ENCODE peak calls at places on chromosomes 5 and 9, in four cellular contexts. I is NCI-H1092; B is activated CD4-positive, alpha-beta T cell treated with anti-CD3 and anti-CD28 coated beads, Interleukin-2, amount 50 U/mL, for 48 hours; M is brain microvascular endothelial cell. W is an unnamed sample.

GRCh38 chr5:54663876-54664275 is 146.3 kb downstream of the SNX18 start:
- DNase-seq in I (no peak), B (no peak), M (peak), W (no peak)

GRCh38 chr5:73985145-73985544 is 359.1 kb downstream of the ARHGEF28 start:
- DNase-seq in I (peak), B (no peak), M (peak), W (no peak)

GRCh38 chr5:107456281-107456715 is 214.4 kb downstream of the EFNA5 start:
- DNase-seq in I (no peak), B (no peak), M (no peak), W (no peak)

GRCh38 chr5:128475693-128476092 is 62.4 kb downstream of the FBN2 start:
- DNase-seq in I (no peak), B (no peak), M (no peak), W (no peak)

GRCh38 chr5:72244862-72245371 is 75.1 kb downstream of the MRPS27 start:
- DNase-seq in I (no peak), B (no peak), M (peak), W (peak)

GRCh38 chr9:104927912-104928740 is at the start of gene ABCA1:
- DNase-seq in I (peak), B (peak), M (peak), W (peak)

GRCh38 chr5:135944967-135945560 is 9.7 kb downstream of the LECT2 start:
- DNase-seq in I (peak), B (peak), M (peak), W (peak)

GRCh38 chr9:108551030-108551964 is 304.5 kb downstream of the ACTL7B start:
- DNase-seq in I (no peak), B (no peak), M (peak), W (no peak)

GRCh38 chr5:54522080-54522479 is 4.5 kb downstream of the SNX18 start:
- DNase-seq in I (no peak), B (no peak), M (no peak), W (no peak)

GRCh38 chr5:1181451-1182359 is 19.7 kb upstream of the SLC6A19 start:
- DNase-seq in I (no peak), B (no peak), M (no peak), W (no peak)

GRCh38 chr5:188488-189481 is 2.5 kb upstream of the LRRC14B start:
- DNase-seq in I (peak), B (peak), M (peak), W (peak)

GRCh38 chr5:12022444-12022843 is 118.2 kb upstream of the CTNND2 start:
- DNase-seq in I (no peak), B (no peak), M (no peak), W (no peak)

GRCh38 chr5:90873033-90873517 is 314.5 kb downstream of the ADGRV1 start:
- DNase-seq in I (no peak), B (peak), M (no peak), W (no peak)

GRCh38 chr5:173353070-173353379 is 24.8 kb upstream of the STC2 start:
- DNase-seq in I (no peak), B (no peak), M (no peak), W (no peak)

GRCh38 chr5:76716456-76717157 is 681 bp downstream of the F2R start:
- DNase-seq in I (no peak), B (peak), M (peak), W (no peak)

GRCh38 chr9:336039-336438 is 121.4 kb downstream of the DOCK8 start:
- DNase-seq in I (no peak), B (no peak), M (no peak), W (no peak)

GRCh38 chr9:38126730-38127129 is 57.7 kb upstream of the SHB start:
- DNase-seq in I (peak), B (no peak), M (no peak), W (no peak)

GRCh38 chr9:134163374-134164196 is 779 bp downstream of the RNU6ATAC start:
- DNase-seq in I (no peak), B (peak), M (no peak), W (no peak)

GRCh38 chr9:38132956-38133355 is 63.9 kb upstream of the SHB start:
- DNase-seq in I (no peak), B (no peak), M (no peak), W (no peak)

GRCh38 chr9:16304301-16304700 is 566.2 kb downstream of the BNC2 start:
- DNase-seq in I (no peak), B (no peak), M (no peak), W (peak)

GRCh38 chr9:124880501-124880900 is 18.6 kb downstream of the ARPC5L start:
- DNase-seq in I (no peak), B (no peak), M (no peak), W (peak)

GRCh38 chr9:105359899-105360298 is 87.9 kb upstream of the FSD1L start:
- DNase-seq in I (no peak), B (peak), M (peak), W (no peak)

GRCh38 chr5:72559866-72560766 is 52.9 kb upstream of the ZNF366 start:
- DNase-seq in I (no peak), B (no peak), M (no peak), W (peak)

GRCh38 chr5:157059093-157059539 is at the start of gene HAVCR1:
- DNase-seq in I (no peak), B (no peak), M (no peak), W (no peak)